ENCODE peak calls at places on chromosomes 1 and 21, in ten cellular contexts. R is H1, W is AG10803, M is HAP-1, O is tibial nerve, N is upper lobe of right lung, Y is iPS DF 6.9, S is HFF-Myc, C is choroid plexus epithelial cell, D is fibroblast of lung. A is an unnamed sample.

GRCh38 chr21:45200031-45200430 is 87.7 kb downstream of the POFUT2 start:
- DNase-seq in R (no peak), W (no peak), M (no peak), O (no peak), N (no peak), Y (no peak), S (no peak), C (no peak), D (no peak), A (no peak)

GRCh38 chr1:61450454-61451213 is 274.3 kb downstream of the TM2D1 start:
- DNase-seq in R (no peak), W (peak; percentile 21), M (peak; percentile 60), O (no peak), N (no peak), Y (no peak), S (no peak), C (peak; percentile 56), D (no peak), A (no peak)

GRCh38 chr1:19695772-19696171 is 31.1 kb downstream of the HTR6 start:
- DNase-seq in R (no peak), W (no peak), M (no peak), O (no peak), N (no peak), Y (no peak), S (no peak), C (no peak), D (no peak), A (no peak)

GRCh38 chr1:55380313-55380970 is 165.3 kb upstream of the USP24 start:
- DNase-seq in R (no peak), W (no peak), M (no peak), O (peak; percentile 42), N (no peak), Y (no peak), S (no peak), C (no peak), D (no peak), A (no peak)

GRCh38 chr1:216750031-216750627 is 26.9 kb upstream of the ESRRG start:
- DNase-seq in R (no peak), W (peak; percentile 57), M (peak; percentile 58), O (peak; percentile 7), N (no peak), Y (peak; percentile 50), S (peak; percentile 15), C (peak; percentile 83), D (peak; percentile 78), A (peak; percentile 69)

GRCh38 chr1:33982419-33982818 is 118.5 kb downstream of the HMGB4 start:
- DNase-seq in R (no peak), W (no peak), M (no peak), O (no peak), N (no peak), Y (no peak), S (no peak), C (no peak), D (no peak), A (no peak)

GRCh38 chr21:17427831-17428483 is 84.9 kb upstream of the CXADR start:
- DNase-seq in R (no peak), W (no peak), M (no peak), O (no peak), N (no peak), Y (no peak), S (no peak), C (no peak), D (no peak), A (no peak)

GRCh38 chr1:53339736-53340385 is 12.0 kb upstream of the LRP8 start:
- DNase-seq in R (peak; percentile 35), W (no peak), M (peak; percentile 5), O (no peak), N (peak; percentile 40), Y (no peak), S (no peak), C (no peak), D (no peak), A (no peak)

GRCh38 chr1:235873045-235873444 is 6.3 kb upstream of the LYST start:
- DNase-seq in R (no peak), W (no peak), M (no peak), O (no peak), N (no peak), Y (no peak), S (no peak), C (no peak), D (no peak), A (no peak)

GRCh38 chr1:92029241-92029922 is 403 bp upstream of the EPHX4 start:
- DNase-seq in R (no peak), W (no peak), M (no peak), O (no peak), N (no peak), Y (no peak), S (no peak), C (no peak), D (no peak), A (no peak)

GRCh38 chr1:92031281-92032110 is 1.7 kb downstream of the EPHX4 start:
- DNase-seq in R (no peak), W (no peak), M (no peak), O (no peak), N (no peak), Y (no peak), S (no peak), C (no peak), D (no peak), A (no peak)

DNA sequence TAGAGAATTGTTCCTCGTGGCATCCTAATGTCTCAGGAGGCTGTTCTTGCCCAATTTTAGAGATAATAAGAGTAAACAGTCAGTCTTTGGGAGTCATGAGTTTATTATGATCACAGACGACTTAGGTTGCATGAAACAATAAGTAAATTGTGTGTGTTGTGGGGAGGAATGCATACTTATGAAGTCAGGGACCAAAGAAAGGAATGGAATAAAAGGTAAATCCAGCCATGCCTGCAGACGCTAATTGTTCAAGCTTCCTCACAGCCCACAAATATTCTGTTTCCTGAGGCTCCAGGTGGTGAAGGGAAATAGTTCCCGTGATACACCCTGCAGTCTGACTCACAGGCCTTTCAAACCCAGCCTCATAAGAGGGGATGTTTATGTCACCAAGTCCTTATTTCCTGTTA is 919 bp downstream of the EPHX4 start:
- DNase-seq in R (no peak), W (no peak), M (no peak), O (no peak), N (no peak), Y (no peak), S (peak; percentile 71), C (peak; percentile 52), D (peak; percentile 8), A (peak; percentile 79)
- H3K4me3 ChIP-seq in R (peak overlapping the region; percentile 69), W (no peak overlapping the region), M (peak overlapping the region; percentile 42), O (no peak overlapping the region), N (no peak overlapping the region), Y (no peak overlapping the region), S (peak overlapping the region; percentile 48), C (peak overlapping the region; percentile 67), D (no peak overlapping the region), A (no peak overlapping the region)

DNA sequence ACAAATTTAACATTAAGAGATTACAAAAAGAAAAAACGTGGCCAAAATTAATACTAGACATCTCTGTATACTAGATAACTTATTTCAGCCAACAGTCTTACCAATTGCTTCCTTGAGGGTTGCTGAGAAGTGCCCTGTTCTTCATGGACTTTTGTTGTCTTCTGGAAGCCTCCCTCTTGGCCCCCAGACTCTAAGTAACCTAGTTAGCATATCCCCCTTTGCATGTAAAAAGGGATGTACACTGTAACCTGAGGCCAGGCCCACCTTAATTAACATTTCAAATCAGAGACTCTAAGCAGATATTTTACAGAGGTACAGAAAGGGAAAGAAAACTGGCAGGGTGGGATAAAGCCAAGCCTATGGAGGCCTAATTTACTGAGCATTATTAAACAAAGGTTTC is 1047.3 kb downstream of the ADGRL2 start:
- DNase-seq in R (no peak), W (no peak), M (peak; percentile 66), O (no peak), N (no peak), Y (peak; percentile 5), S (no peak), C (no peak), D (no peak), A (no peak)
- H3K4me3 ChIP-seq in R (peak overlapping the region; percentile 23), W (no peak overlapping the region), M (peak overlapping the region; percentile 20), O (no peak overlapping the region), N (no peak overlapping the region), Y (no peak overlapping the region), S (no peak overlapping the region), C (no peak overlapping the region), D (no peak overlapping the region), A (no peak overlapping the region)

GRCh38 chr1:117760069-117760468 is 154.2 kb downstream of the TENT5C start:
- DNase-seq in R (no peak), W (no peak), M (no peak), O (no peak), N (no peak), Y (no peak), S (no peak), C (no peak), D (no peak), A (no peak)

GRCh38 chr1:117759535-117759934 is 153.7 kb downstream of the TENT5C start:
- DNase-seq in R (no peak), W (peak; percentile 19), M (no peak), O (no peak), N (no peak), Y (no peak), S (no peak), C (no peak), D (no peak), A (no peak)

GRCh38 chr1:117757668-117758067 is 151.8 kb downstream of the TENT5C start:
- DNase-seq in R (no peak), W (peak; percentile 59), M (no peak), O (no peak), N (no peak), Y (no peak), S (no peak), C (no peak), D (peak; percentile 33), A (no peak)

GRCh38 chr1:117754061-117754969 is 148.5 kb downstream of the TENT5C start:
- DNase-seq in R (peak; percentile 70), W (peak; percentile 47), M (peak; percentile 73), O (peak; percentile 70), N (no peak), Y (peak; percentile 48), S (no peak), C (peak; percentile 79), D (peak; percentile 66), A (peak; percentile 67)

GRCh38 chr1:117758444-117759316 is 152.8 kb downstream of the TENT5C start:
- DNase-seq in R (peak; percentile 85), W (peak; percentile 78), M (peak; percentile 83), O (peak; percentile 66), N (peak; percentile 70), Y (peak; percentile 91), S (peak; percentile 75), C (peak; percentile 88), D (peak; percentile 84), A (peak; percentile 78)
- H3K4me3 ChIP-seq in R (peak overlapping the region; percentile 27), W (peak overlapping the region; percentile 60), M (peak overlapping the region; percentile 10), O (no peak overlapping the region), N (peak overlapping the region; percentile 45), Y (no peak overlapping the region), S (no peak overlapping the region), C (peak overlapping the region; percentile 66), D (peak overlapping the region; percentile 28), A (peak overlapping the region; percentile 35)

DNA sequence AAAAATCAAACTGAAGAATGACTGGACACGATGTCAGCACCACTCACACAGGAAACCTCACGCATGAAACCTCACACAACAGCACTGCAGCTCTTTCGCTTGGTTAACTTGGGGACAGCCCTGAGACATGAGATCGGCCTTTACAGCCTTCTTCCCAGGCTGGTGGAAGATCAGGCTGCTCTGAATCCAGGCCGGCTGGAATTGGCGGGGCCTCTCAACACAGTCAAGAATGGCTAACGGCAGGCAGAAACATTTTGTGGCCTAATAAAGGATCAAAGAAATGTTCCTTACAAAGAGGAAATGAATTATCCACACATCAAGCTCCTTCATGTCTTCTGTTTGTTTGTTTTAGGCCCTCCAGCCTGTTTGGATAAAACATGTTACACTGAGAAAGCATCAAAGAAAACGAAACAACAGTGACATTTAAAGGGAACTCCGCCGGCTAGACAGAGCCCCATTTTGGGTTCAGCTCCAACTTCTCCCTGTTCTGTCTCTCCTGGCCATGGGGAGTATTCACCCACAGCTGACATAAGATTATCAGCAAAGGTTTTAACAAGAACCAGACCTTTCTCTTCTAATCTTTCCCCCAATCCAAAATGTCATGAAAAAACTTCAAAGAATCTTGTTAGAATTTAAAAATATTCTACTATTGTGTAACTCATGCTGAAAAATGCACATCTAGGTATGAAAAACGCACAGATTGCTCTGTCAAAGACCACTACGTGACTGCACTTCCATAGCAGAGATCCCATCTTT is 131.2 kb downstream of the SLC45A1 start:
- DNase-seq in R (no peak), W (peak; percentile 67), M (no peak), O (no peak), N (no peak), Y (no peak), S (no peak), C (peak; percentile 56), D (peak; percentile 46), A (peak; percentile 79)
- H3K4me3 ChIP-seq in R (no peak overlapping the region), W (peak overlapping the region; percentile 27), M (no peak overlapping the region), O (no peak overlapping the region), N (peak overlapping the region; percentile 20), Y (no peak overlapping the region), S (no peak overlapping the region), C (no peak overlapping the region), D (peak overlapping the region; percentile 30), A (no peak overlapping the region)

A was measured in epithelial cell of esophagus.